ENCODE peak calls at places on chromosomes 16 and 17, in seven cellular contexts. P, U, O, C, H, V and M are unnamed samples.
A peak's percentile ranks its signal among the peaks of the same experiment; 100 is the strongest.

GRCh38 chr17:3803308-3803640 is 2.3 kb upstream of the ITGAE start:
- DNase-seq in P (no peak), U (no peak), O (no peak), C (no peak), H (no peak), V (no peak), M (no peak)

GRCh38 chr16:88301886-88302285 is 80.9 kb upstream of the ZNF469 start:
- DNase-seq in P (no peak), U (no peak), O (no peak), C (no peak), H (no peak), V (no peak), M (no peak)

GRCh38 chr16:1772362-1772907 is at the start of gene EME2:
- DNase-seq in P (no peak), U (no peak), O (no peak), C (peak; percentile 58), H (no peak), V (no peak), M (no peak)

GRCh38 chr17:20086416-20087074 is 77.4 kb downstream of the SPECC1 start:
- DNase-seq in P (no peak), U (no peak), O (no peak), C (no peak), H (no peak), V (no peak), M (no peak)

GRCh38 chr16:8863594-8864424 is 5.0 kb downstream of the CARHSP1 start:
- DNase-seq in P (no peak), U (no peak), O (peak; percentile 51), C (peak; percentile 71), H (no peak), V (no peak), M (no peak)

GRCh38 chr17:4230142-4230541 is 33.6 kb downstream of the ANKFY1 start:
- DNase-seq in P (no peak), U (no peak), O (peak; percentile 35), C (peak; percentile 34), H (peak; percentile 72), V (peak; percentile 93), M (no peak)

GRCh38 chr17:68344701-68345136 is 53.4 kb downstream of the ARSG start:
- DNase-seq in P (no peak), U (no peak), O (no peak), C (peak; percentile 21), H (no peak), V (no peak), M (peak; percentile 84)

GRCh38 chr16:9484436-9484835 is 393.0 kb downstream of the HAPSTR1 start:
- DNase-seq in P (no peak), U (no peak), O (no peak), C (no peak), H (no peak), V (no peak), M (no peak)

GRCh38 chr17:72950236-72950931 is 142.1 kb downstream of the SLC39A11 start:
- DNase-seq in P (no peak), U (no peak), O (no peak), C (no peak), H (no peak), V (no peak), M (no peak)

GRCh38 chr17:77233635-77234334 is 93.0 kb downstream of the SEC14L1 start:
- DNase-seq in P (peak; percentile 25), U (no peak), O (no peak), C (peak; percentile 33), H (no peak), V (peak; percentile 74), M (no peak)

GRCh38 chr17:45628019-45628418 is 137.5 kb upstream of the PLEKHM1 start:
- DNase-seq in P (no peak), U (no peak), O (peak; percentile 48), C (no peak), H (no peak), V (no peak), M (no peak)

GRCh38 chr17:78966906-78967600 is 12.7 kb downstream of the LGALS3BP start:
- DNase-seq in P (no peak), U (no peak), O (no peak), C (no peak), H (no peak), V (no peak), M (no peak)

GRCh38 chr16:10088380-10088793 is 93.8 kb downstream of the GRIN2A start:
- DNase-seq in P (no peak), U (no peak), O (no peak), C (no peak), H (no peak), V (no peak), M (no peak)

GRCh38 chr17:40559016-40559853 is 6.0 kb downstream of the CCR7 start:
- DNase-seq in P (no peak), U (no peak), O (no peak), C (no peak), H (peak; percentile 84), V (no peak), M (peak; percentile 64)

GRCh38 chr17:70074991-70075390 is at the start of gene KCNJ16:
- DNase-seq in P (no peak), U (no peak), O (no peak), C (peak; percentile 43), H (no peak), V (no peak), M (no peak)

GRCh38 chr17:3988297-3989120 is 24.3 kb upstream of the ATP2A3 start:
- DNase-seq in P (no peak), U (no peak), O (no peak), C (peak; percentile 6), H (no peak), V (no peak), M (no peak)

GRCh38 chr17:77235370-77236080 is 94.8 kb downstream of the SEC14L1 start:
- DNase-seq in P (no peak), U (no peak), O (no peak), C (no peak), H (no peak), V (peak; percentile 73), M (no peak)

GRCh38 chr16:4488486-4488967 is 12.3 kb downstream of the HMOX2 start:
- DNase-seq in P (no peak), U (no peak), O (no peak), C (no peak), H (no peak), V (peak; percentile 15), M (no peak)

GRCh38 chr16:87487361-87487924 is 5.4 kb downstream of the ZCCHC14 start:
- DNase-seq in P (no peak), U (peak; percentile 15), O (peak; percentile 84), C (peak; percentile 85), H (no peak), V (no peak), M (no peak)

GRCh38 chr17:9672691-9673090 is 27.4 kb downstream of the USP43 start:
- DNase-seq in P (no peak), U (no peak), O (no peak), C (no peak), H (no peak), V (no peak), M (no peak)

GRCh38 chr16:72530434-72530833 is 358.5 kb upstream of the PMFBP1 start:
- DNase-seq in P (no peak), U (no peak), O (peak; percentile 17), C (no peak), H (no peak), V (peak; percentile 82), M (no peak)
- TF ChIP-seq CTCF in P (no peak), U (no peak), O (no peak), C (no peak), H (no peak), V (peak; percentile 46), M (no peak)

GRCh38 chr17:57947369-57947768 is 7.8 kb downstream of the CUEDC1 start:
- DNase-seq in P (no peak), U (no peak), O (no peak), C (no peak), H (no peak), V (no peak), M (no peak)
- H3K4me3 ChIP-seq in P (peak overlapping the region; percentile 70), U (no peak overlapping the region), O (no peak overlapping the region), C (peak overlapping the region; percentile 26), H (peak overlapping the region; percentile 33), V (no peak overlapping the region), M (peak overlapping the region; percentile 21)

GRCh38 chr17:81364278-81365147 is 30.7 kb upstream of the BAHCC1 start:
- DNase-seq in P (no peak), U (no peak), O (peak; percentile 34), C (peak; percentile 31), H (no peak), V (no peak), M (peak; percentile 54)

GRCh38 chr17:81367171-81367570 is 28.1 kb upstream of the BAHCC1 start:
- DNase-seq in P (no peak), U (no peak), O (no peak), C (no peak), H (no peak), V (no peak), M (peak; percentile 61)

GRCh38 chr17:81366648-81367047 is 28.6 kb upstream of the BAHCC1 start:
- DNase-seq in P (no peak), U (no peak), O (no peak), C (no peak), H (no peak), V (no peak), M (peak; percentile 52)

GRCh38 chr17:81365601-81366585 is 29.4 kb upstream of the BAHCC1 start:
- DNase-seq in P (no peak), U (no peak), O (no peak), C (peak; percentile 83), H (peak; percentile 94), V (peak; percentile 84), M (peak; percentile 77)

GRCh38 chr17:81365148-81365600 is 30.1 kb upstream of the BAHCC1 start:
- DNase-seq in P (no peak), U (no peak), O (peak; percentile 69), C (peak; percentile 77), H (peak; percentile 89), V (peak; percentile 61), M (peak; percentile 71)
- TF ChIP-seq POLR2AphosphoS5 in P (no peak), U (no peak), O (no peak), C (peak; percentile 59), H (peak; percentile 86), V (no peak), M (no peak)

GRCh38 chr16:20484726-20485125 is 33.4 kb downstream of the ACSM2A start:
- DNase-seq in P (no peak), U (no peak), O (no peak), C (no peak), H (no peak), V (no peak), M (no peak)

GRCh38 chr16:20485408-20485807 is 34.1 kb downstream of the ACSM2A start:
- DNase-seq in P (no peak), U (no peak), O (no peak), C (no peak), H (no peak), V (no peak), M (no peak)
- TF ChIP-seq CTCF in P (no peak), U (no peak), O (no peak), C (no peak), H (no peak), V (no peak), M (no peak)

GRCh38 chr16:85899444-85899843 is 482 bp downstream of the IRF8 start:
- DNase-seq in P (no peak), U (no peak), O (no peak), C (no peak), H (no peak), V (no peak), M (no peak)
- H3K4me3 ChIP-seq in P (no peak overlapping the region), U (peak overlapping the region; percentile 41), O (peak overlapping the region; percentile 82), C (peak overlapping the region; percentile 77), H (peak overlapping the region; percentile 41), V (no peak overlapping the region), M (peak overlapping the region; percentile 69)